ENCODE peak calls at places on chromosomes 7 and 10, in six cellular contexts. One of them, this sample, is unnamed. For H3K9me3, the result is how much of the 10 kb centered on the place peaks cover.

GRCh38 chr7:30896783-30897617 is 14.7 kb upstream of the AQP1 start:
- DNase-seq in H1: no peak
- DNase-seq in HepG2: no peak
- DNase-seq in K562: peak
- DNase-seq in SK-N-SH: no peak
- DNase-seq in GM12878: no peak
- DNase-seq in this sample: no peak

GRCh38 chr10:93250010-93250409 is 176.3 kb downstream of the CYP26A1 start:
- DNase-seq in H1: no peak
- DNase-seq in HepG2: no peak
- DNase-seq in K562: no peak
- DNase-seq in SK-N-SH: no peak
- DNase-seq in GM12878: no peak
- DNase-seq in this sample: no peak

GRCh38 chr10:87634311-87634710 is 25.4 kb upstream of the PAPSS2 start:
- DNase-seq in H1: no peak
- DNase-seq in HepG2: no peak
- DNase-seq in K562: no peak
- DNase-seq in SK-N-SH: no peak
- DNase-seq in GM12878: no peak
- DNase-seq in this sample: no peak

GRCh38 chr7:98870071-98870651 is 347 bp upstream of the TMEM130 start:
- DNase-seq in H1: peak
- DNase-seq in HepG2: no peak
- DNase-seq in K562: peak
- DNase-seq in SK-N-SH: peak
- DNase-seq in GM12878: peak
- DNase-seq in this sample: peak

GRCh38 chr10:52129410-52130178 is 184.5 kb upstream of the DKK1 start:
- DNase-seq in H1: no peak
- DNase-seq in HepG2: no peak
- DNase-seq in K562: no peak
- DNase-seq in SK-N-SH: no peak
- DNase-seq in GM12878: no peak
- DNase-seq in this sample: no peak

GRCh38 chr7:158782638-158783490 is 46.4 kb downstream of the ESYT2 start:
- DNase-seq in H1: no peak
- DNase-seq in HepG2: peak
- DNase-seq in K562: no peak
- DNase-seq in SK-N-SH: no peak
- DNase-seq in GM12878: no peak
- DNase-seq in this sample: peak

GRCh38 chr7:3294432-3295100 is 6.5 kb upstream of the SDK1 start:
- DNase-seq in H1: no peak
- DNase-seq in HepG2: no peak
- DNase-seq in K562: no peak
- DNase-seq in SK-N-SH: no peak
- DNase-seq in GM12878: no peak
- DNase-seq in this sample: no peak

GRCh38 chr7:152544481-152544927 is 108.7 kb upstream of the KMT2C start:
- DNase-seq in H1: peak
- DNase-seq in HepG2: no peak
- DNase-seq in K562: no peak
- DNase-seq in SK-N-SH: no peak
- DNase-seq in GM12878: no peak
- DNase-seq in this sample: no peak

GRCh38 chr10:56633876-56634452 is 272.9 kb upstream of the ZWINT start:
- DNase-seq in H1: no peak
- DNase-seq in HepG2: no peak
- DNase-seq in K562: no peak
- DNase-seq in SK-N-SH: no peak
- DNase-seq in GM12878: peak
- DNase-seq in this sample: no peak

GRCh38 chr10:121276046-121276445 is 322.2 kb downstream of the FGFR2 start:
- DNase-seq in H1: no peak
- DNase-seq in HepG2: no peak
- DNase-seq in K562: no peak
- DNase-seq in SK-N-SH: no peak
- DNase-seq in GM12878: no peak
- DNase-seq in this sample: no peak

GRCh38 chr7:12031638-12032037 is 179.5 kb upstream of the TMEM106B start:
- DNase-seq in H1: no peak
- DNase-seq in HepG2: no peak
- DNase-seq in K562: no peak
- DNase-seq in SK-N-SH: no peak
- DNase-seq in GM12878: no peak
- DNase-seq in this sample: no peak

GRCh38 chr10:28939352-28940157 is 262.2 kb downstream of the BAMBI start:
- DNase-seq in H1: peak
- DNase-seq in HepG2: peak
- DNase-seq in K562: peak
- DNase-seq in SK-N-SH: no peak
- DNase-seq in GM12878: no peak
- DNase-seq in this sample: peak

GRCh38 chr10:113520606-113521481 is 32.0 kb upstream of the HABP2 start:
- DNase-seq in H1: no peak
- DNase-seq in HepG2: peak
- DNase-seq in K562: peak
- DNase-seq in SK-N-SH: peak
- DNase-seq in GM12878: no peak
- DNase-seq in this sample: peak

GRCh38 chr10:61899045-61899444 is 2.5 kb upstream of the ARID5B start:
- DNase-seq in H1: no peak
- DNase-seq in HepG2: no peak
- DNase-seq in K562: peak
- DNase-seq in SK-N-SH: peak
- DNase-seq in GM12878: no peak
- DNase-seq in this sample: no peak

GRCh38 chr7:68143345-68143744 is 1146.7 kb downstream of the TYW1 start:
- DNase-seq in H1: no peak
- DNase-seq in HepG2: no peak
- DNase-seq in K562: no peak
- DNase-seq in SK-N-SH: no peak
- DNase-seq in GM12878: no peak
- DNase-seq in this sample: no peak

GRCh38 chr10:91462423-91462822 is 52.3 kb downstream of the HECTD2 start:
- DNase-seq in H1: no peak
- DNase-seq in HepG2: no peak
- DNase-seq in K562: no peak
- DNase-seq in SK-N-SH: no peak
- DNase-seq in GM12878: no peak
- DNase-seq in this sample: no peak

GRCh38 chr7:38905026-38905759 is 3.8 kb downstream of the VPS41 start:
- DNase-seq in H1: no peak
- DNase-seq in HepG2: no peak
- DNase-seq in K562: no peak
- DNase-seq in SK-N-SH: no peak
- DNase-seq in GM12878: no peak
- DNase-seq in this sample: no peak

GRCh38 chr7:29119538-29119937 is 26.8 kb downstream of the CPVL start:
- DNase-seq in H1: no peak
- DNase-seq in HepG2: no peak
- DNase-seq in K562: no peak
- DNase-seq in SK-N-SH: no peak
- DNase-seq in GM12878: no peak
- DNase-seq in this sample: no peak

GRCh38 chr10:84018826-84019225 is 120.5 kb upstream of the GHITM start:
- DNase-seq in H1: no peak
- DNase-seq in HepG2: no peak
- DNase-seq in K562: no peak
- DNase-seq in SK-N-SH: no peak
- DNase-seq in GM12878: no peak
- DNase-seq in this sample: no peak

GRCh38 chr7:74627699-74628411 is 29.7 kb upstream of the GTF2I start:
- DNase-seq in H1: no peak
- DNase-seq in HepG2: peak
- DNase-seq in K562: no peak
- DNase-seq in SK-N-SH: peak
- DNase-seq in GM12878: no peak
- DNase-seq in this sample: no peak

GRCh38 chr10:51748959-51749358 is 49.6 kb upstream of the CSTF2T start:
- DNase-seq in H1: no peak
- DNase-seq in HepG2: no peak
- DNase-seq in K562: no peak
- DNase-seq in SK-N-SH: no peak
- DNase-seq in GM12878: no peak
- DNase-seq in this sample: no peak

GRCh38 chr7:94338921-94339371 is 55.7 kb upstream of the COL1A2 start:
- DNase-seq in H1: no peak
- DNase-seq in HepG2: no peak
- DNase-seq in K562: peak
- DNase-seq in SK-N-SH: no peak
- DNase-seq in GM12878: no peak
- DNase-seq in this sample: no peak

GRCh38 chr10:8967004-8967530 is 912.6 kb downstream of the GATA3 start:
- DNase-seq in H1: no peak
- DNase-seq in HepG2: no peak
- DNase-seq in K562: no peak
- DNase-seq in SK-N-SH: no peak
- DNase-seq in GM12878: no peak
- DNase-seq in this sample: no peak

GRCh38 chr7:16660702-16661464 is 14.9 kb downstream of the BZW2 start:
- DNase-seq in H1: no peak
- DNase-seq in HepG2: peak
- DNase-seq in K562: peak
- DNase-seq in SK-N-SH: no peak
- DNase-seq in GM12878: no peak
- DNase-seq in this sample: peak

GRCh38 chr10:29591416-29591968 is 43.3 kb downstream of the SVIL start:
- DNase-seq in H1: no peak
- DNase-seq in HepG2: no peak
- DNase-seq in K562: no peak
- DNase-seq in SK-N-SH: no peak
- DNase-seq in GM12878: no peak
- DNase-seq in this sample: no peak

DNA sequence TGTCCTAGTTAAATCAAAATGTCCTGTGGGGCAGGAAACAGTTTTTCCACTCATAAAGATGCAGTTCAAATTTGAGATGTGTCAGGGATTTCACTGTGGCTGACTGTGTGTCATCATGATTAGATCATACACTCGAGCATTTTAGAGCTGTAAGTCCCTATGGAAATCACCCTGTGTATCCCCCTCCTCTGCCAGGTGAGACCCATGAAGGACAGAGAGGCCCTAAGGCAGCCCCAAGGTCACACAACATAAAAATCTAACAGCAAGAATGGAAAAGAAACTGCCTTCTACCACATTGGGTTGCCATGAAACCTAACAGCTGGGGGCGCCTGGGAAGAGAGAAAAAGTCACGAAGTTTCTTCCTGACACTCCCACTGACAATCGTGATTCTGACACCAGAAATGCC is 135.8 kb downstream of the KCNMA1 start:
- DNase-seq in H1: no peak
- DNase-seq in HepG2: no peak
- DNase-seq in K562: no peak
- DNase-seq in SK-N-SH: no peak
- DNase-seq in GM12878: no peak
- DNase-seq in this sample: no peak
- TF ChIP-seq RFX5 in H1: no peak
- TF ChIP-seq RFX5 in HepG2: no peak
- TF ChIP-seq RFX5 in K562: no peak
- TF ChIP-seq RFX5 in SK-N-SH: no peak
- TF ChIP-seq RFX5 in GM12878: no peak
- TF ChIP-seq RFX5 in this sample: no peak

GRCh38 chr7:157549612-157550299 is 213.0 kb downstream of the DNAJB6 start:
- DNase-seq in H1: no peak
- DNase-seq in HepG2: no peak
- DNase-seq in K562: no peak
- DNase-seq in SK-N-SH: no peak
- DNase-seq in GM12878: no peak
- DNase-seq in this sample: no peak
- H3K9me3 ChIP-seq in H1: under half
- H3K9me3 ChIP-seq in HepG2: under half
- H3K9me3 ChIP-seq in K562: under half
- H3K9me3 ChIP-seq in SK-N-SH: under half
- H3K9me3 ChIP-seq in GM12878: under half
- H3K9me3 ChIP-seq in this sample: under half

GRCh38 chr7:95511716-95512260 is 26.0 kb downstream of the ASB4 start:
- DNase-seq in H1: no peak
- DNase-seq in HepG2: peak
- DNase-seq in K562: peak
- DNase-seq in SK-N-SH: peak
- DNase-seq in GM12878: no peak
- DNase-seq in this sample: peak

GRCh38 chr7:95508780-95509179 is 23.0 kb downstream of the ASB4 start:
- DNase-seq in H1: no peak
- DNase-seq in HepG2: no peak
- DNase-seq in K562: no peak
- DNase-seq in SK-N-SH: no peak
- DNase-seq in GM12878: no peak
- DNase-seq in this sample: no peak

DNA sequence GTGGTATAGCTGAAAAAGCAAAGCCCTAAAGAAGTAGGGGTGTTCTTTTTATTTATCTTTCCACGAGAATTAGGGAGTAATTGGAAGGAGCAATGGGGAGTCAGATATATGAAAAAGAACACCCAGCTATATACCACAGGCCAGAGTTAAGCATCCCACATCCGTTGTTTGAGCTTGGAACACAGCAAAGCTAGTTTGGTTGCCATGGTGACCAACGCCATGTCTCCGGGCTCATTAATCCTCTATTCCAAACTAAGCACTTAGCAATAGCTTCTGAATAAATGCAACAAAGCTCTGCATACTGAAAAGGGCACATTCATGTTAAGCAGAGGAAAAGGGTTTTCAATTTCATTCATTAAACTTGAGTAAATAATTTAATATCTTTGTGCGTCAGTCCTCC is 23.5 kb downstream of the ASB4 start:
- DNase-seq in H1: no peak
- DNase-seq in HepG2: peak
- DNase-seq in K562: peak
- DNase-seq in SK-N-SH: peak
- DNase-seq in GM12878: no peak
- DNase-seq in this sample: no peak
- TF ChIP-seq CHD2 in H1: no peak
- TF ChIP-seq CHD2 in HepG2: no peak
- TF ChIP-seq CHD2 in K562: no peak
- TF ChIP-seq CHD2 in SK-N-SH: no peak
- TF ChIP-seq CHD2 in GM12878: no peak
- TF ChIP-seq CHD2 in this sample: no peak

DNA sequence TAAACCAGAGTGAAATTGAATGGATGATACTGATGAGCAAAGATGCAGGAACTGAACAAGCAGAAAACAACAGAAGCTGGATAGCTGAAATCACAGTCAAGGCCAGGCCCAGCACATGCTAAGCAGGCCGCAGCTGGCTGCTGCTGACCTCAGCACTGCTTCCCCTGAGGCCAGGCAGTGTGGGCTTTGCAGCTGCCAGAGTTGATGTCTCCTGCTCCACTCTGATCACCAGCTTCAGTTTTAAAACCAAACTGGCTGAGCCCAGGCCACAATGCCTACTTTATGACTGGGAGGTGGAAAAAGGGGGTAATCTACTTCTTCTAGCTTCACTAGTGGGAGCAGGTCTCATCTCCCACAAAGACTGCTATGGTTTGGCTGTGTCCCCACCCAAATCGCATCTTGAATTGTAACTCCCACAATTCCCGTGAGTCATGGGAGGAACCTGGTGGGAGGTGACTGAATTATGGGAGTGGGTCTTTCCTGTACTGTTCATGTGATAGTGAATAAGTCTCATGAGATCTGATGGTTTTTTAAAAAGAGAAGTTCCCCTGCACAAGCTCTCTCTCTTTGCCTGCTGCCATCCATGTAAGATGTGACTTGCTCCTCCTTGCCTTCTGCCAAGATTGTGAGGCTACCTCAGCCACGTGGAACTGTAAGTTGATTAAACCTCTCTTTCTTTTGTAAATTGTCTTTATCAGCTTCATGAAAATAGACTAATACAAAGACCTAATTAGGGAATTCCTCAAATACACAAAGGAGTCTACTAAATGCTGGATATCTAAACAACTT is 136.4 kb upstream of the ITGB1 start:
- DNase-seq in H1: no peak
- DNase-seq in HepG2: no peak
- DNase-seq in K562: no peak
- DNase-seq in SK-N-SH: no peak
- DNase-seq in GM12878: no peak
- DNase-seq in this sample: no peak
- TF ChIP-seq RFX5 in H1: no peak
- TF ChIP-seq RFX5 in HepG2: no peak
- TF ChIP-seq RFX5 in K562: no peak
- TF ChIP-seq RFX5 in SK-N-SH: no peak
- TF ChIP-seq RFX5 in GM12878: no peak
- TF ChIP-seq RFX5 in this sample: no peak

This sample was measured in A549.